ENCODE peak calls at places on chromosomes 13 and 19, in five cellular contexts. R is mucosa of descending colon, L is BJ, Q is fibroblast of pulmonary artery, E is K562. C is an unnamed sample.

GRCh38 chr13:36619535-36619934 is 54.3 kb upstream of the SERTM1 start:
- DNase-seq in R (no peak), L (no peak), Q (no peak), E (no peak), C (no peak)

GRCh38 chr19:58570770-58571574 is 2.2 kb downstream of the MZF1 start:
- DNase-seq in R (peak; percentile 35), L (no peak), Q (no peak), E (no peak), C (no peak)

GRCh38 chr13:110714798-110715394 is 1.4 kb downstream of the ING1 start:
- DNase-seq in R (peak; percentile 78), L (no peak), Q (peak; percentile 50), E (peak; percentile 50), C (no peak)

GRCh38 chr13:48126944-48127814 is 32.3 kb upstream of the MED4 start:
- DNase-seq in R (no peak), L (peak; percentile 14), Q (peak; percentile 87), E (peak; percentile 61), C (peak; percentile 56)

GRCh38 chr13:78604782-78605611 is 1.6 kb upstream of the POU4F1 start:
- DNase-seq in R (no peak), L (no peak), Q (no peak), E (peak; percentile 54), C (no peak)

GRCh38 chr19:41997121-41997850 is 3.3 kb upstream of the ATP1A3 start:
- DNase-seq in R (peak; percentile 59), L (no peak), Q (peak; percentile 48), E (peak; percentile 60), C (no peak)

GRCh38 chr13:75318138-75318833 is 163.7 kb downstream of the TBC1D4 start:
- DNase-seq in R (no peak), L (no peak), Q (no peak), E (no peak), C (no peak)

GRCh38 chr19:16161848-16162247 is 11.5 kb downstream of the CIB3 start:
- DNase-seq in R (no peak), L (no peak), Q (peak; percentile 66), E (no peak), C (no peak)

GRCh38 chr13:33932765-33933406 is 114.9 kb downstream of the RFC3 start:
- DNase-seq in R (no peak), L (no peak), Q (peak; percentile 20), E (no peak), C (no peak)

GRCh38 chr19:43767316-43767715 is 12.6 kb upstream of the SMG9 start:
- DNase-seq in R (no peak), L (no peak), Q (no peak), E (no peak), C (no peak)

GRCh38 chr13:59996461-59996860 is 167.3 kb downstream of the DIAPH3 start:
- DNase-seq in R (no peak), L (no peak), Q (no peak), E (no peak), C (no peak)

GRCh38 chr19:8965887-8966286 is 44.3 kb downstream of the MUC16 start:
- DNase-seq in R (no peak), L (no peak), Q (no peak), E (peak; percentile 18), C (no peak)

GRCh38 chr13:26382843-26383242 is 128.9 kb downstream of the CDK8 start:
- DNase-seq in R (no peak), L (no peak), Q (no peak), E (no peak), C (no peak)

GRCh38 chr13:101452519-101453485 is at the start of gene ITGBL1:
- DNase-seq in R (no peak), L (no peak), Q (peak; percentile 17), E (no peak), C (no peak)

GRCh38 chr19:54133957-54134590 is 3.5 kb upstream of the CNOT3 start:
- DNase-seq in R (no peak), L (no peak), Q (no peak), E (no peak), C (no peak)

GRCh38 chr19:54136864-54137113 is 773 bp upstream of the CNOT3 start:
- DNase-seq in R (no peak), L (no peak), Q (no peak), E (no peak), C (no peak)

GRCh38 chr19:54137913-54138776 is 583 bp downstream of the CNOT3 start:
- DNase-seq in R (peak; percentile 63), L (no peak), Q (no peak), E (peak; percentile 26), C (no peak)

GRCh38 chr19:54137114-54137912 is at the start of gene CNOT3:
- DNase-seq in R (peak; percentile 99), L (peak; percentile 100), Q (peak; percentile 100), E (peak; percentile 100), C (peak; percentile 99)

DNA sequence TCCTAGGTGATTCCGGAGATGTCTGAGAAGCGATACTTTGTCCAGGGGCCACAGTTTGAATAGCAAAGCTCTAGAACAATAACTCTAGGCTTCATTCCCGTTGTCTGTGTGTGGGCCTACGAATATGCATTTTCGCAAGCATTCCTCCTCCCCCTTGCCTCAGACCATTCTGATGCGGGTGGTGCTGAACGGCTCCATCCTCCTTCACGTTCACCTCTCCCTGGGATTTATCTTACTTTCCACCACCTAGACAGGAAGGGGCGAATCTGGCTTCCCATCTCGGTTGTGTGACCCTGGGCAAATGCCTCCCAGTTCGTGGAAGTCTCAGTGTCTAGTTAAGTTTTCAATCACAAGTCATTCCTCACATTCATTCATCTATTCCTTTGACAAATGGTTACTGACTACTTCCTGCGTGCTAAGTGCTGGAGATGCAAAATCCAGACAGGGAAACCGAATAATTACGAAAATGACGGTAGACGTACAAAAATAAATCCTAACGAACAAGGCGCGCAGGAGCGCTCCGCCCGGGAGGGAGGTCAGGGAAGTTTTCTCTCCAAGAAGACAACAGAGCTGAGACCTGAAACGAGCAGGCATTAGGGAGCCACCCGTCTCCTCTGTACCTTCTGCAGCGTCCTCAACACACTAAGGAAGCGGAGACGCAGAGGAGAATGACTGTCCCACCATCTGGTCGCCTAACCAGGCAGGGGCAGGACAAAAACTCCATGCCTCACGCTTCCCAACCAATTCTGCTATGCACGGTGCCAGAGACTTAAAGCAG is 1.3 kb upstream of the CNOT3 start:
- DNase-seq in R (no peak), L (no peak), Q (peak; percentile 27), E (no peak), C (peak; percentile 9)
- H3K4me3 ChIP-seq in R (peak overlapping the region; percentile 99), L (peak overlapping the region; percentile 37), Q (peak overlapping the region; percentile 64), E (peak overlapping the region; percentile 51), C (peak overlapping the region; percentile 70)

GRCh38 chr13:40974460-40975407 is 44.4 kb downstream of the ELF1 start:
- DNase-seq in R (no peak), L (no peak), Q (peak; percentile 84), E (peak; percentile 81), C (peak; percentile 41)
- TF ChIP-seq CTCF in R (no peak), L (peak; percentile 38), Q (peak; percentile 73), E (peak; percentile 55), C (peak; percentile 56)

GRCh38 chr19:7679771-7680605 is 645 bp upstream of the TRAPPC5 start:
- DNase-seq in R (no peak), L (no peak), Q (no peak), E (no peak), C (no peak)
- H3K4me3 ChIP-seq in R (no peak overlapping the region), L (peak overlapping the region; percentile 10), Q (peak overlapping the region; percentile 2), E (peak overlapping the region; percentile 95), C (peak overlapping the region; percentile 100)

DNA sequence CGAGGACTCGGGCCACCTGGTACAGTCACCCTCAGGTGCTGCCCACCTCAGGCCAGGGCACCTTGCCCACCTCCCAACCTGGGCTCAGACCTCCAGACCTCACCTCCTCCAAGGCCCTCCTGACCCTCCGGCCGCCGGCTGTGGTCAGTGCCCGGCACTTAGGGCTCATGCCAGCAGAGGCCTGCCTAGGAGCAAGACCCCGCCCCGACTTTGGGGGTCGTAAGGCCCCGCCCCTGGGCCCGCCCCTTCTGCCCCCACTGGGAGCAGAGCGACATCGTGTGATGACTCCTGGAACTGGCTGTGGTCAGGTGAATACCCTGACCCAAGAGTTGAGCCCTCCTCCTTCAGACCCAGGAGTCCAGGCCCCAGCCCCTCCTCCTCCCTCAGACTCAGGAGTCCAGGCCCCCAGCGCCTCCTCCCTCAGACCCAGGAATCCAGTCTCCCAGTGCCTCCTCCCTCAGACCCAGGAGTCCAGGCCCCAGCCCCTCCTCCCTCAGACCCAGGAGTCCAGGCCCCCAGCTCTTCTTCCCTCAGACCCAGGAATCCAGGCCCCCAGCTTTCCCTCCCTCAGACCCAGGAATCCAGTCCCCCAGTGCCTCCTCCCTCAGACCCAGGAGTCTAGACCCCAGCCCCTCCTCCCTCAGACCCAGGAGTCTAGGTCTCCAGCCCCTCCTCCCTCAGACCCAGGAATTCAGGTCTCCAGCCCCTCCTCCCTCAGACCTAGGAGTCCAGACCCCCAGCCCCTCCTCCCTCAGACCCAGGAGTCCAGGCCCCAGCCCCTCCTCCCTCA is at the start of gene SBK2:
- DNase-seq in R (no peak), L (no peak), Q (no peak), E (no peak), C (no peak)
- TF ChIP-seq CTCF in R (no peak), L (peak; percentile 25), Q (peak; percentile 8), E (peak; percentile 51), C (peak; percentile 34)

GRCh38 chr19:57437931-57438330 is 2.8 kb downstream of the ZNF749 start:
- DNase-seq in R (no peak), L (no peak), Q (no peak), E (no peak), C (no peak)

GRCh38 chr19:57438925-57439324 is 3.8 kb downstream of the ZNF749 start:
- DNase-seq in R (no peak), L (no peak), Q (no peak), E (no peak), C (no peak)

GRCh38 chr19:57434386-57435061 is 601 bp upstream of the ZNF749 start:
- DNase-seq in R (no peak), L (no peak), Q (no peak), E (peak; percentile 9), C (no peak)

GRCh38 chr19:57435062-57435978 is at the start of gene ZNF749:
- DNase-seq in R (peak; percentile 96), L (peak; percentile 87), Q (peak; percentile 99), E (peak; percentile 99), C (peak; percentile 83)

DNA sequence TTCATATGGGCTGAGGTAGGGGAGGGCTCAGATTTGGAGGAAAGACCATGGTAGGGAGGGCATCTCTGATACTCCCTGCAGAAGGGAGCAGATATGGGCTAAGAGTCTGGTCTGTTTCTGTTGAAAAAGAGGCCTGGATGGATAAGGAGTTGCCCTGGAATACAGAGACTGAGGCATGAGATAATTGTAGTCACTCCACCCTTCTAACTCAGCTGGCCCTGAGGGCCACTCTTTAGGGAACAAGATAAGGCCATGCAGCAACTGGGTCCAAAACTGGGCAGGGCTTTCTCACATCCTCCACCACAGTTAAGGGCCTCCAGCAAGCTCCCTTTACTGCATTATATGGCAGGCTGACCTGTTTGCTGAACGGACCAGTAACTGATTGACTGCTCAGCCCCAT is 1.3 kb downstream of the ZNF749 start:
- DNase-seq in R (no peak), L (no peak), Q (no peak), E (peak; percentile 73), C (no peak)
- H3K4me3 ChIP-seq in R (no peak overlapping the region), L (peak overlapping the region; percentile 71), Q (peak overlapping the region; percentile 88), E (peak overlapping the region; percentile 78), C (peak overlapping the region; percentile 89)

DNA sequence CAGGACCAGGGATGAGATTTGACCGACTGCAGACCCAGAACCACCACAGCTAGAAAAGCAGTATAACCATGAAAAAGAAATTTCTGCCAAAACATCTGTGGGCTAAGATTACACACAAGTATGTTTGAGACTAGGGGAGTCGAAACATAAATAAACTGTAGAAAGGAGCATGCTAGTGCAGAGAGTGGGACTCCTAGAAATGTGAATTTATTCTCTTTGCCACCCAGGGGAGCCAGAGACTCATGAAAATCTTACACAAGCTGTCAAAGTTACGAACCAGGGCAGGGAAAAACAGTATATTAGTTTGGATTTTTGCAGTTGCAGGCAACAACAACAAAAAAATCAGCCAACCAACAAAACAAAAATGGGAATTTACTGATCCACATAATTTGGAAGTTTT is 12.3 kb upstream of the HSPH1 start:
- DNase-seq in R (no peak), L (no peak), Q (peak; percentile 69), E (no peak), C (no peak)
- TF ChIP-seq CTCF in R (no peak), L (peak; percentile 2), Q (peak; percentile 35), E (peak; percentile 11), C (peak; percentile 21)

GRCh38 chr19:13835791-13836723 is 40.8 kb downstream of the ZSWIM4 start:
- DNase-seq in R (peak; percentile 44), L (no peak), Q (no peak), E (no peak), C (no peak)
- H3K4me3 ChIP-seq in R (no peak overlapping the region), L (no peak overlapping the region), Q (peak overlapping the region; percentile 17), E (no peak overlapping the region), C (no peak overlapping the region)